ENCODE peak calls at places on chromosomes 4 and X, in six cellular contexts. Z is stimulated activated CD4-positive, alpha-beta T cell treated with anti-CD3 and anti-CD28 coated beads, Interleukin-1b, Interleukin-23, amount 100 ng/mL, for 24 hours; C is stimulated activated CD8-positive, alpha-beta memory T cell treated with anti-CD3 and anti-CD28 coated beads, Interleukin-7, amount 100 ng/mL, for 24 hours; T is activated CD4-positive, alpha-beta memory T cell treated with anti-CD3 and anti-CD28 coated beads for 36 hours; I is activated T-cell treated with anti-CD3 and anti-CD28 coated beads for 1 hour; S is EL. O is an unnamed sample.
A peak's percentile ranks its signal among the peaks of the same experiment; 100 is the strongest.

GRCh38 chr4:165926307-165926706 is 53.3 kb downstream of the TLL1 start:
- DNase-seq in Z (no peak), C (no peak), T (no peak), I (no peak), S (no peak), O (no peak)

GRCh38 chr4:122152699-122153328 is 683 bp downstream of the BLTP1 start:
- DNase-seq in Z (no peak), C (peak; percentile 6), T (peak; percentile 46), I (peak; percentile 7), S (peak; percentile 43), O (peak; percentile 79)

GRCh38 chr4:168551945-168552695 is 55.3 kb downstream of the PALLD start:
- DNase-seq in Z (no peak), C (no peak), T (no peak), I (no peak), S (peak; percentile 37), O (no peak)

GRCh38 chr4:14254252-14254651 is 626.7 kb upstream of the BOD1L1 start:
- DNase-seq in Z (no peak), C (no peak), T (no peak), I (no peak), S (peak; percentile 32), O (no peak)

GRCh38 chr4:101356928-101357327 is 9.6 kb upstream of the PPP3CA start:
- DNase-seq in Z (no peak), C (no peak), T (no peak), I (no peak), S (peak; percentile 91), O (no peak)

GRCh38 chrX:3326721-3327120 is 19.7 kb downstream of the MXRA5 start:
- DNase-seq in Z (no peak), C (no peak), T (peak; percentile 9), I (no peak), S (peak; percentile 3), O (no peak)

GRCh38 chrX:41108007-41108683 is 22.9 kb downstream of the USP9X start:
- DNase-seq in Z (no peak), C (no peak), T (no peak), I (no peak), S (no peak), O (no peak)

GRCh38 chrX:16934212-16934611 is 12.2 kb upstream of the REPS2 start:
- DNase-seq in Z (no peak), C (no peak), T (no peak), I (no peak), S (no peak), O (no peak)

GRCh38 chr4:3822230-3822947 is 56.2 kb downstream of the ADRA2C start:
- DNase-seq in Z (no peak), C (no peak), T (no peak), I (no peak), S (no peak), O (no peak)

GRCh38 chr4:42750831-42751230 is 93.9 kb upstream of the ATP8A1 start:
- DNase-seq in Z (no peak), C (no peak), T (no peak), I (no peak), S (no peak), O (no peak)

GRCh38 chr4:41077628-41078027 is 136.7 kb downstream of the APBB2 start:
- DNase-seq in Z (no peak), C (no peak), T (no peak), I (no peak), S (no peak), O (no peak)

GRCh38 chr4:146916479-146917076 is 29.1 kb downstream of the TTC29 start:
- DNase-seq in Z (no peak), C (no peak), T (no peak), I (no peak), S (peak; percentile 40), O (no peak)

GRCh38 chr4:8547108-8547911 is 32.9 kb upstream of the GPR78 start:
- DNase-seq in Z (no peak), C (no peak), T (no peak), I (no peak), S (peak; percentile 89), O (no peak)

GRCh38 chr4:38704755-38705154 is 40.8 kb downstream of the KLF3 start:
- DNase-seq in Z (no peak), C (no peak), T (no peak), I (no peak), S (no peak), O (no peak)

GRCh38 chr4:28772066-28772465 is 1911.4 kb downstream of the STIM2 start:
- DNase-seq in Z (no peak), C (no peak), T (no peak), I (no peak), S (peak; percentile 85), O (no peak)

GRCh38 chrX:123648028-123648810 is 84.6 kb downstream of the THOC2 start:
- DNase-seq in Z (no peak), C (no peak), T (peak; percentile 41), I (peak; percentile 0), S (peak; percentile 60), O (no peak)

O was measured in coronary artery.